ENCODE peak calls at places on chromosomes 12 and 14, in six cellular contexts. I is stimulated activated CD8-positive, alpha-beta memory T cell treated with anti-CD3 and anti-CD28 coated beads, Interleukin-4, amount 100 ng/mL, for 24 hours; S is fibroblast of the conjunctiva; T is T-cell; L is NCI-H748 treated with DMSO at 0.1 percent for 48 hours; H is midbrain. R is an unnamed sample.

GRCh38 chr14:73239463-73240241 is 2.3 kb downstream of the PAPLN start:
- DNase-seq in I (no peak), S (peak), T (no peak), L (no peak), H (peak), R (no peak)

GRCh38 chr14:52268191-52269061 is 928 bp downstream of the PTGDR start:
- DNase-seq in I (no peak), S (no peak), T (peak), L (no peak), H (no peak), R (no peak)

GRCh38 chr14:96047101-96047500 is 7.9 kb downstream of the C14orf132 start:
- DNase-seq in I (no peak), S (no peak), T (no peak), L (no peak), H (no peak), R (no peak)

GRCh38 chr12:76449572-76449971 is 101.4 kb upstream of the BBS10 start:
- DNase-seq in I (no peak), S (no peak), T (no peak), L (no peak), H (no peak), R (no peak)

GRCh38 chr12:100951756-100952155 is 157.2 kb downstream of the ANO4 start:
- DNase-seq in I (no peak), S (no peak), T (no peak), L (no peak), H (no peak), R (no peak)

GRCh38 chr12:121089031-121089812 is 43.5 kb upstream of the P2RX7 start:
- DNase-seq in I (no peak), S (no peak), T (no peak), L (no peak), H (no peak), R (no peak)

GRCh38 chr14:32453857-32454810 is 125.0 kb downstream of the AKAP6 start:
- DNase-seq in I (no peak), S (no peak), T (no peak), L (no peak), H (no peak), R (no peak)

GRCh38 chr12:116955382-116956021 is 44.8 kb downstream of the FBXW8 start:
- DNase-seq in I (no peak), S (peak), T (peak), L (no peak), H (no peak), R (no peak)

GRCh38 chr14:104547998-104548700 is 31.4 kb upstream of the C14orf180 start:
- DNase-seq in I (no peak), S (no peak), T (no peak), L (no peak), H (no peak), R (no peak)

GRCh38 chr14:79093542-79093941 is 923.4 kb downstream of the NRXN3 start:
- DNase-seq in I (no peak), S (no peak), T (no peak), L (no peak), H (no peak), R (no peak)

GRCh38 chr14:102018251-102018650 is 53.9 kb downstream of the DYNC1H1 start:
- DNase-seq in I (no peak), S (no peak), T (no peak), L (no peak), H (no peak), R (no peak)

GRCh38 chr12:61870658-61871559 is 389.3 kb upstream of the USP15 start:
- DNase-seq in I (no peak), S (no peak), T (no peak), L (no peak), H (no peak), R (no peak)

GRCh38 chr14:77025744-77026165 is 2.8 kb downstream of the IRF2BPL start:
- DNase-seq in I (no peak), S (no peak), T (no peak), L (no peak), H (no peak), R (no peak)

R was measured in NCI-H345.